ENCODE peak calls at places on chromosomes 4 and X, in five cellular contexts. One of them, this sample, is unnamed.

GRCh38 chrX:154758696-154759095 is 4.0 kb upstream of the DKC1 start:
- DNase-seq in germinal center: no peak
- DNase-seq in cerebellum: no peak
- DNase-seq in EL: no peak
- DNase-seq in aorta: no peak
- DNase-seq in this sample: no peak

GRCh38 chr4:128951316-128951715 is 141.8 kb downstream of the JADE1 start:
- DNase-seq in aorta: no peak
- DNase-seq in cerebellum: no peak
- DNase-seq in EL: no peak
- DNase-seq in germinal center: no peak
- DNase-seq in this sample: no peak

GRCh38 chrX:6225307-6226052 is 3.2 kb downstream of the NLGN4X start:
- DNase-seq in aorta: no peak
- DNase-seq in EL: no peak
- DNase-seq in germinal center: no peak
- DNase-seq in cerebellum: peak
- DNase-seq in this sample: no peak

GRCh38 chr4:153151535-153152452 is 52.4 kb upstream of the TRIM2 start:
- DNase-seq in EL: no peak
- DNase-seq in cerebellum: peak
- DNase-seq in germinal center: peak
- DNase-seq in aorta: peak
- DNase-seq in this sample: peak

GRCh38 chr4:8205241-8205707 is 6.2 kb downstream of the SH3TC1 start:
- DNase-seq in germinal center: no peak
- DNase-seq in cerebellum: no peak
- DNase-seq in EL: no peak
- DNase-seq in aorta: no peak
- DNase-seq in this sample: no peak

GRCh38 chr4:14445882-14446281 is 556.4 kb upstream of the CPEB2 start:
- DNase-seq in germinal center: no peak
- DNase-seq in EL: no peak
- DNase-seq in cerebellum: no peak
- DNase-seq in aorta: no peak
- DNase-seq in this sample: no peak

GRCh38 chrX:107700317-107700774 is 72.0 kb downstream of the PRPS1 start:
- DNase-seq in cerebellum: no peak
- DNase-seq in EL: no peak
- DNase-seq in aorta: no peak
- DNase-seq in germinal center: no peak
- DNase-seq in this sample: no peak

GRCh38 chr4:113293043-113293560 is 243.6 kb downstream of the ANK2 start:
- DNase-seq in aorta: peak
- DNase-seq in EL: peak
- DNase-seq in cerebellum: peak
- DNase-seq in germinal center: no peak
- DNase-seq in this sample: no peak

GRCh38 chr4:24810016-24810415 is 14.6 kb downstream of the SOD3 start:
- DNase-seq in germinal center: no peak
- DNase-seq in cerebellum: no peak
- DNase-seq in aorta: no peak
- DNase-seq in EL: no peak
- DNase-seq in this sample: no peak

GRCh38 chrX:17744896-17745523 is 7.7 kb downstream of the SCML1 start:
- DNase-seq in cerebellum: no peak
- DNase-seq in germinal center: no peak
- DNase-seq in aorta: no peak
- DNase-seq in EL: no peak
- DNase-seq in this sample: no peak

GRCh38 chr4:157115613-157116340 is 39.8 kb downstream of the GLRB start:
- DNase-seq in cerebellum: no peak
- DNase-seq in germinal center: no peak
- DNase-seq in EL: peak
- DNase-seq in aorta: no peak
- DNase-seq in this sample: peak

GRCh38 chrX:73577368-73577767 is 14.4 kb downstream of the CHIC1 start:
- DNase-seq in aorta: no peak
- DNase-seq in EL: peak
- DNase-seq in germinal center: no peak
- DNase-seq in cerebellum: no peak
- DNase-seq in this sample: peak

GRCh38 chr4:25619601-25620000 is 36.0 kb upstream of the SLC34A2 start:
- DNase-seq in cerebellum: no peak
- DNase-seq in EL: no peak
- DNase-seq in aorta: peak
- DNase-seq in germinal center: no peak
- DNase-seq in this sample: no peak

GRCh38 chr4:30866907-30867306 is 146.7 kb downstream of the PCDH7 start:
- DNase-seq in EL: no peak
- DNase-seq in germinal center: no peak
- DNase-seq in aorta: no peak
- DNase-seq in cerebellum: no peak
- DNase-seq in this sample: no peak

GRCh38 chr4:21879187-21879586 is 69.4 kb downstream of the KCNIP4 start:
- DNase-seq in cerebellum: no peak
- DNase-seq in aorta: no peak
- DNase-seq in germinal center: no peak
- DNase-seq in EL: peak
- DNase-seq in this sample: no peak

GRCh38 chr4:74583066-74583700 is 138.2 kb downstream of the AREG start:
- DNase-seq in germinal center: no peak
- DNase-seq in aorta: no peak
- DNase-seq in cerebellum: no peak
- DNase-seq in EL: peak
- DNase-seq in this sample: no peak

GRCh38 chr4:147368948-147369347 is 111.9 kb upstream of the EDNRA start:
- DNase-seq in aorta: no peak
- DNase-seq in cerebellum: no peak
- DNase-seq in germinal center: no peak
- DNase-seq in EL: no peak
- DNase-seq in this sample: no peak

GRCh38 chr4:76213415-76214268 is at the start of gene SCARB2:
- DNase-seq in aorta: peak
- DNase-seq in EL: peak
- DNase-seq in cerebellum: peak
- DNase-seq in germinal center: peak
- DNase-seq in this sample: peak

GRCh38 chr4:177391287-177391686 is 51.0 kb downstream of the AGA start:
- DNase-seq in germinal center: no peak
- DNase-seq in aorta: no peak
- DNase-seq in cerebellum: no peak
- DNase-seq in EL: no peak
- DNase-seq in this sample: peak

GRCh38 chrX:68599256-68600152 is 48.0 kb upstream of the STARD8 start:
- DNase-seq in germinal center: no peak
- DNase-seq in cerebellum: no peak
- DNase-seq in aorta: no peak
- DNase-seq in EL: peak
- DNase-seq in this sample: no peak

GRCh38 chr4:139734875-139735380 is 69.3 kb downstream of the MGST2 start:
- DNase-seq in EL: peak
- DNase-seq in aorta: peak
- DNase-seq in cerebellum: peak
- DNase-seq in germinal center: peak
- DNase-seq in this sample: peak

GRCh38 chr4:37767019-37767418 is 59.5 kb upstream of the PGM2 start:
- DNase-seq in cerebellum: no peak
- DNase-seq in EL: no peak
- DNase-seq in germinal center: no peak
- DNase-seq in aorta: no peak
- DNase-seq in this sample: no peak

GRCh38 chrX:140432328-140433025 is 72.4 kb downstream of the SOX3 start:
- DNase-seq in cerebellum: no peak
- DNase-seq in EL: peak
- DNase-seq in germinal center: no peak
- DNase-seq in aorta: no peak
- DNase-seq in this sample: no peak

GRCh38 chr4:76585270-76585669 is 150.2 kb downstream of the SHROOM3 start:
- DNase-seq in cerebellum: no peak
- DNase-seq in germinal center: no peak
- DNase-seq in aorta: no peak
- DNase-seq in EL: no peak
- DNase-seq in this sample: no peak

GRCh38 chrX:104392350-104392749 is 137.6 kb upstream of the ESX1 start:
- DNase-seq in germinal center: no peak
- DNase-seq in EL: no peak
- DNase-seq in cerebellum: no peak
- DNase-seq in aorta: no peak
- DNase-seq in this sample: no peak

GRCh38 chr4:142128529-142128928 is 492.1 kb downstream of the IL15 start:
- DNase-seq in cerebellum: no peak
- DNase-seq in EL: no peak
- DNase-seq in germinal center: no peak
- DNase-seq in aorta: no peak
- DNase-seq in this sample: no peak

This sample was measured in Daoy.